ENCODE peak calls at places on chromosomes 1 and 21, in seven cellular contexts. One of them, this sample, is unnamed.

GRCh38 chr1:215423288-215423687 is 143.8 kb upstream of the KCTD3 start:
- DNase-seq in kidney tubule cell: no peak
- DNase-seq in activated naive CD8-positive, alpha-beta T cell treated with anti-CD3 and anti-CD28 coated beads for 36 hours: no peak
- DNase-seq in NCI-H1092: no peak
- DNase-seq in stimulated activated CD4-positive, alpha-beta T cell treated with anti-CD3 and anti-CD28 coated beads, Interleukin-1b, Interleukin-23, amount 100 ng/mL, for 48 hours: no peak
- DNase-seq in stimulated activated CD8-positive, alpha-beta memory T cell treated with anti-CD3 and anti-CD28 coated beads, Interleukin-4, amount 100 ng/mL, for 1 hour: no peak
- DNase-seq in stimulated activated effector memory CD8-positive, alpha-beta T cell treated with anti-CD3 and anti-CD28 coated beads, Interleukin-12 subunit alpha, Interleukin-12 subunit beta, amount 100 ng/mL, for 72 hours: no peak
- DNase-seq in this sample: no peak

GRCh38 chr1:32902535-32902920 is 1.3 kb upstream of the TMEM54 start:
- DNase-seq in NCI-H1092: no peak
- DNase-seq in stimulated activated CD4-positive, alpha-beta T cell treated with anti-CD3 and anti-CD28 coated beads, Interleukin-1b, Interleukin-23, amount 100 ng/mL, for 48 hours: no peak
- DNase-seq in kidney tubule cell: no peak
- DNase-seq in activated naive CD8-positive, alpha-beta T cell treated with anti-CD3 and anti-CD28 coated beads for 36 hours: no peak
- DNase-seq in stimulated activated CD8-positive, alpha-beta memory T cell treated with anti-CD3 and anti-CD28 coated beads, Interleukin-4, amount 100 ng/mL, for 1 hour: no peak
- DNase-seq in stimulated activated effector memory CD8-positive, alpha-beta T cell treated with anti-CD3 and anti-CD28 coated beads, Interleukin-12 subunit alpha, Interleukin-12 subunit beta, amount 100 ng/mL, for 72 hours: no peak
- DNase-seq in this sample: no peak

GRCh38 chr1:65114312-65114711 is 33.7 kb upstream of the AK4 start:
- DNase-seq in activated naive CD8-positive, alpha-beta T cell treated with anti-CD3 and anti-CD28 coated beads for 36 hours: no peak
- DNase-seq in stimulated activated CD8-positive, alpha-beta memory T cell treated with anti-CD3 and anti-CD28 coated beads, Interleukin-4, amount 100 ng/mL, for 1 hour: no peak
- DNase-seq in NCI-H1092: peak
- DNase-seq in kidney tubule cell: no peak
- DNase-seq in stimulated activated effector memory CD8-positive, alpha-beta T cell treated with anti-CD3 and anti-CD28 coated beads, Interleukin-12 subunit alpha, Interleukin-12 subunit beta, amount 100 ng/mL, for 72 hours: no peak
- DNase-seq in stimulated activated CD4-positive, alpha-beta T cell treated with anti-CD3 and anti-CD28 coated beads, Interleukin-1b, Interleukin-23, amount 100 ng/mL, for 48 hours: no peak
- DNase-seq in this sample: no peak

GRCh38 chr1:237386362-237387143 is 344.6 kb downstream of the RYR2 start:
- DNase-seq in NCI-H1092: no peak
- DNase-seq in kidney tubule cell: peak
- DNase-seq in stimulated activated effector memory CD8-positive, alpha-beta T cell treated with anti-CD3 and anti-CD28 coated beads, Interleukin-12 subunit alpha, Interleukin-12 subunit beta, amount 100 ng/mL, for 72 hours: no peak
- DNase-seq in activated naive CD8-positive, alpha-beta T cell treated with anti-CD3 and anti-CD28 coated beads for 36 hours: no peak
- DNase-seq in stimulated activated CD4-positive, alpha-beta T cell treated with anti-CD3 and anti-CD28 coated beads, Interleukin-1b, Interleukin-23, amount 100 ng/mL, for 48 hours: no peak
- DNase-seq in stimulated activated CD8-positive, alpha-beta memory T cell treated with anti-CD3 and anti-CD28 coated beads, Interleukin-4, amount 100 ng/mL, for 1 hour: no peak
- DNase-seq in this sample: no peak

GRCh38 chr1:181618559-181618958 is 135.2 kb downstream of the CACNA1E start:
- DNase-seq in activated naive CD8-positive, alpha-beta T cell treated with anti-CD3 and anti-CD28 coated beads for 36 hours: no peak
- DNase-seq in NCI-H1092: no peak
- DNase-seq in stimulated activated effector memory CD8-positive, alpha-beta T cell treated with anti-CD3 and anti-CD28 coated beads, Interleukin-12 subunit alpha, Interleukin-12 subunit beta, amount 100 ng/mL, for 72 hours: no peak
- DNase-seq in stimulated activated CD8-positive, alpha-beta memory T cell treated with anti-CD3 and anti-CD28 coated beads, Interleukin-4, amount 100 ng/mL, for 1 hour: no peak
- DNase-seq in stimulated activated CD4-positive, alpha-beta T cell treated with anti-CD3 and anti-CD28 coated beads, Interleukin-1b, Interleukin-23, amount 100 ng/mL, for 48 hours: no peak
- DNase-seq in kidney tubule cell: no peak
- DNase-seq in this sample: no peak

GRCh38 chr21:45011426-45011825 is 63.0 kb upstream of the ADARB1 start:
- DNase-seq in NCI-H1092: no peak
- DNase-seq in kidney tubule cell: no peak
- DNase-seq in activated naive CD8-positive, alpha-beta T cell treated with anti-CD3 and anti-CD28 coated beads for 36 hours: no peak
- DNase-seq in stimulated activated effector memory CD8-positive, alpha-beta T cell treated with anti-CD3 and anti-CD28 coated beads, Interleukin-12 subunit alpha, Interleukin-12 subunit beta, amount 100 ng/mL, for 72 hours: no peak
- DNase-seq in stimulated activated CD4-positive, alpha-beta T cell treated with anti-CD3 and anti-CD28 coated beads, Interleukin-1b, Interleukin-23, amount 100 ng/mL, for 48 hours: no peak
- DNase-seq in stimulated activated CD8-positive, alpha-beta memory T cell treated with anti-CD3 and anti-CD28 coated beads, Interleukin-4, amount 100 ng/mL, for 1 hour: no peak
- DNase-seq in this sample: no peak

GRCh38 chr1:206606867-206607266 is 5.4 kb downstream of the EIF2D start:
- DNase-seq in activated naive CD8-positive, alpha-beta T cell treated with anti-CD3 and anti-CD28 coated beads for 36 hours: no peak
- DNase-seq in stimulated activated CD8-positive, alpha-beta memory T cell treated with anti-CD3 and anti-CD28 coated beads, Interleukin-4, amount 100 ng/mL, for 1 hour: no peak
- DNase-seq in kidney tubule cell: peak
- DNase-seq in stimulated activated effector memory CD8-positive, alpha-beta T cell treated with anti-CD3 and anti-CD28 coated beads, Interleukin-12 subunit alpha, Interleukin-12 subunit beta, amount 100 ng/mL, for 72 hours: no peak
- DNase-seq in stimulated activated CD4-positive, alpha-beta T cell treated with anti-CD3 and anti-CD28 coated beads, Interleukin-1b, Interleukin-23, amount 100 ng/mL, for 48 hours: no peak
- DNase-seq in NCI-H1092: peak
- DNase-seq in this sample: no peak

GRCh38 chr1:12597792-12598191 is 20.2 kb downstream of the DHRS3 start:
- DNase-seq in stimulated activated CD8-positive, alpha-beta memory T cell treated with anti-CD3 and anti-CD28 coated beads, Interleukin-4, amount 100 ng/mL, for 1 hour: no peak
- DNase-seq in activated naive CD8-positive, alpha-beta T cell treated with anti-CD3 and anti-CD28 coated beads for 36 hours: no peak
- DNase-seq in kidney tubule cell: peak
- DNase-seq in NCI-H1092: no peak
- DNase-seq in stimulated activated CD4-positive, alpha-beta T cell treated with anti-CD3 and anti-CD28 coated beads, Interleukin-1b, Interleukin-23, amount 100 ng/mL, for 48 hours: no peak
- DNase-seq in stimulated activated effector memory CD8-positive, alpha-beta T cell treated with anti-CD3 and anti-CD28 coated beads, Interleukin-12 subunit alpha, Interleukin-12 subunit beta, amount 100 ng/mL, for 72 hours: no peak
- DNase-seq in this sample: peak

GRCh38 chr21:45982758-45983731 is 1.5 kb downstream of the COL6A1 start:
- DNase-seq in activated naive CD8-positive, alpha-beta T cell treated with anti-CD3 and anti-CD28 coated beads for 36 hours: no peak
- DNase-seq in stimulated activated effector memory CD8-positive, alpha-beta T cell treated with anti-CD3 and anti-CD28 coated beads, Interleukin-12 subunit alpha, Interleukin-12 subunit beta, amount 100 ng/mL, for 72 hours: no peak
- DNase-seq in stimulated activated CD8-positive, alpha-beta memory T cell treated with anti-CD3 and anti-CD28 coated beads, Interleukin-4, amount 100 ng/mL, for 1 hour: no peak
- DNase-seq in NCI-H1092: no peak
- DNase-seq in kidney tubule cell: no peak
- DNase-seq in stimulated activated CD4-positive, alpha-beta T cell treated with anti-CD3 and anti-CD28 coated beads, Interleukin-1b, Interleukin-23, amount 100 ng/mL, for 48 hours: no peak
- DNase-seq in this sample: peak

GRCh38 chr21:36065497-36066036 is 4.3 kb upstream of the CBR1 start:
- DNase-seq in stimulated activated effector memory CD8-positive, alpha-beta T cell treated with anti-CD3 and anti-CD28 coated beads, Interleukin-12 subunit alpha, Interleukin-12 subunit beta, amount 100 ng/mL, for 72 hours: no peak
- DNase-seq in stimulated activated CD4-positive, alpha-beta T cell treated with anti-CD3 and anti-CD28 coated beads, Interleukin-1b, Interleukin-23, amount 100 ng/mL, for 48 hours: peak
- DNase-seq in activated naive CD8-positive, alpha-beta T cell treated with anti-CD3 and anti-CD28 coated beads for 36 hours: peak
- DNase-seq in stimulated activated CD8-positive, alpha-beta memory T cell treated with anti-CD3 and anti-CD28 coated beads, Interleukin-4, amount 100 ng/mL, for 1 hour: no peak
- DNase-seq in kidney tubule cell: peak
- DNase-seq in NCI-H1092: no peak
- DNase-seq in this sample: no peak

GRCh38 chr1:47950481-47950880 is 46.7 kb downstream of the TRABD2B start:
- DNase-seq in stimulated activated CD8-positive, alpha-beta memory T cell treated with anti-CD3 and anti-CD28 coated beads, Interleukin-4, amount 100 ng/mL, for 1 hour: no peak
- DNase-seq in NCI-H1092: no peak
- DNase-seq in stimulated activated effector memory CD8-positive, alpha-beta T cell treated with anti-CD3 and anti-CD28 coated beads, Interleukin-12 subunit alpha, Interleukin-12 subunit beta, amount 100 ng/mL, for 72 hours: no peak
- DNase-seq in kidney tubule cell: peak
- DNase-seq in activated naive CD8-positive, alpha-beta T cell treated with anti-CD3 and anti-CD28 coated beads for 36 hours: no peak
- DNase-seq in stimulated activated CD4-positive, alpha-beta T cell treated with anti-CD3 and anti-CD28 coated beads, Interleukin-1b, Interleukin-23, amount 100 ng/mL, for 48 hours: no peak
- DNase-seq in this sample: no peak

GRCh38 chr1:2483026-2483425 is 6.9 kb downstream of the PLCH2 start:
- DNase-seq in activated naive CD8-positive, alpha-beta T cell treated with anti-CD3 and anti-CD28 coated beads for 36 hours: no peak
- DNase-seq in stimulated activated effector memory CD8-positive, alpha-beta T cell treated with anti-CD3 and anti-CD28 coated beads, Interleukin-12 subunit alpha, Interleukin-12 subunit beta, amount 100 ng/mL, for 72 hours: no peak
- DNase-seq in stimulated activated CD4-positive, alpha-beta T cell treated with anti-CD3 and anti-CD28 coated beads, Interleukin-1b, Interleukin-23, amount 100 ng/mL, for 48 hours: no peak
- DNase-seq in stimulated activated CD8-positive, alpha-beta memory T cell treated with anti-CD3 and anti-CD28 coated beads, Interleukin-4, amount 100 ng/mL, for 1 hour: no peak
- DNase-seq in NCI-H1092: no peak
- DNase-seq in kidney tubule cell: no peak
- DNase-seq in this sample: no peak

GRCh38 chr1:18945401-18945849 is 11.1 kb downstream of the IFFO2 start:
- DNase-seq in stimulated activated effector memory CD8-positive, alpha-beta T cell treated with anti-CD3 and anti-CD28 coated beads, Interleukin-12 subunit alpha, Interleukin-12 subunit beta, amount 100 ng/mL, for 72 hours: no peak
- DNase-seq in stimulated activated CD8-positive, alpha-beta memory T cell treated with anti-CD3 and anti-CD28 coated beads, Interleukin-4, amount 100 ng/mL, for 1 hour: no peak
- DNase-seq in stimulated activated CD4-positive, alpha-beta T cell treated with anti-CD3 and anti-CD28 coated beads, Interleukin-1b, Interleukin-23, amount 100 ng/mL, for 48 hours: no peak
- DNase-seq in NCI-H1092: no peak
- DNase-seq in activated naive CD8-positive, alpha-beta T cell treated with anti-CD3 and anti-CD28 coated beads for 36 hours: no peak
- DNase-seq in kidney tubule cell: no peak
- DNase-seq in this sample: peak

This sample was measured in left ventricle myocardium inferior.